ENCODE peak calls at places on chromosomes 3 and 15, in five cellular contexts. Y is BJ, G is GM12891, K is Daoy, B is AG08396. L is an unnamed sample.

GRCh38 chr15:58738051-58738707 is 11.3 kb downstream of the ADAM10 start:
- DNase-seq in Y (no peak), G (no peak), K (no peak), B (peak), L (no peak)

GRCh38 chr15:25401511-25401910 is 37.3 kb downstream of the UBE3A start:
- DNase-seq in Y (no peak), G (no peak), K (no peak), B (no peak), L (peak)

GRCh38 chr3:100634493-100635272 is 25.3 kb downstream of the ADGRG7 start:
- DNase-seq in Y (no peak), G (no peak), K (peak), B (no peak), L (no peak)

GRCh38 chr15:24956131-24956838 is 1.5 kb downstream of the SNRPN start:
- DNase-seq in Y (no peak), G (peak), K (peak), B (peak), L (peak)

GRCh38 chr15:68384451-68385239 is 47.3 kb downstream of the ITGA11 start:
- DNase-seq in Y (peak), G (no peak), K (peak), B (peak), L (peak)

GRCh38 chr3:33103480-33103879 is 6.5 kb upstream of the GLB1 start:
- DNase-seq in Y (no peak), G (no peak), K (no peak), B (no peak), L (no peak)

GRCh38 chr3:138479355-138479964 is 45.0 kb downstream of the ESYT3 start:
- DNase-seq in Y (no peak), G (peak), K (peak), B (peak), L (peak)

GRCh38 chr15:65192016-65192415 is 6.9 kb upstream of the CLPX start:
- DNase-seq in Y (no peak), G (no peak), K (no peak), B (no peak), L (no peak)

GRCh38 chr3:9681723-9682081 is 21.9 kb upstream of the CPNE9 start:
- DNase-seq in Y (no peak), G (no peak), K (no peak), B (no peak), L (no peak)

GRCh38 chr3:182405752-182406151 is 387.6 kb upstream of the ATP11B start:
- DNase-seq in Y (no peak), G (no peak), K (no peak), B (no peak), L (no peak)

GRCh38 chr3:150030841-150031240 is 60.1 kb upstream of the PFN2 start:
- DNase-seq in Y (no peak), G (no peak), K (no peak), B (no peak), L (no peak)

L was measured in kidney glomerular epithelial cell.